ENCODE peak calls at places on chromosomes 13 and 19, in seven cellular contexts. L is stomach, X is transverse colon, E is A549, A is HepG2, S is K562, J is ovary. P is an unnamed sample.

GRCh38 chr13:97506511-97506910 is 72.5 kb downstream of the RAP2A start:
- DNase-seq in J (no peak), A (no peak), L (no peak), E (no peak), S (no peak), X (no peak), P (no peak)

GRCh38 chr13:99308481-99309087 is 1.4 kb upstream of the GPR183 start:
- DNase-seq in S (no peak), X (no peak), L (no peak), A (no peak), E (no peak), J (no peak), P (no peak)

GRCh38 chr19:33998739-33999345 is 173.5 kb upstream of the LSM14A start:
- DNase-seq in E (peak), L (no peak), A (no peak), J (no peak), X (no peak), S (no peak), P (no peak)

GRCh38 chr13:29480893-29481525 is 114.5 kb downstream of the SLC7A1 start:
- DNase-seq in J (no peak), A (no peak), X (no peak), L (no peak), S (no peak), E (no peak), P (no peak)

GRCh38 chr19:16899566-16900075 is 10.8 kb downstream of the F2RL3 start:
- DNase-seq in L (peak), A (peak), E (peak), X (peak), J (no peak), S (peak), P (no peak)

GRCh38 chr13:95955255-95955654 is 97.9 kb downstream of the UGGT2 start:
- DNase-seq in J (no peak), X (no peak), S (no peak), E (no peak), L (no peak), A (no peak), P (no peak)

GRCh38 chr13:43303040-43303729 is 279.8 kb downstream of the DNAJC15 start:
- DNase-seq in X (peak), E (peak), A (peak), J (peak), L (peak), S (no peak), P (peak)

GRCh38 chr13:97308735-97309429 is 86.7 kb downstream of the MBNL2 start:
- DNase-seq in L (no peak), X (no peak), A (peak), S (no peak), J (no peak), E (peak), P (no peak)

GRCh38 chr13:80979035-80979641 is 638.2 kb upstream of the SPRY2 start:
- DNase-seq in E (peak), A (peak), S (peak), L (peak), X (peak), J (no peak), P (peak)

GRCh38 chr19:10226376-10227214 is 4.5 kb downstream of the S1PR2 start:
- DNase-seq in X (peak), J (peak), S (peak), L (peak), A (no peak), E (no peak), P (no peak)

GRCh38 chr13:46982856-46983582 is 86.2 kb upstream of the HTR2A start:
- DNase-seq in E (no peak), L (no peak), S (no peak), A (no peak), X (peak), J (no peak), P (no peak)

GRCh38 chr19:45954132-45954531 is 19.5 kb downstream of the NOVA2 start:
- DNase-seq in A (no peak), J (no peak), E (no peak), X (no peak), S (no peak), L (no peak), P (no peak)

GRCh38 chr19:31537136-31537535 is 187.9 kb upstream of the TSHZ3 start:
- DNase-seq in E (no peak), L (no peak), A (no peak), J (no peak), S (no peak), X (no peak), P (peak)

GRCh38 chr19:31139871-31140505 is 209.2 kb downstream of the TSHZ3 start:
- DNase-seq in E (peak), X (no peak), J (no peak), L (no peak), S (no peak), A (no peak), P (no peak)

GRCh38 chr19:46862504-46862835 is 1.7 kb downstream of the ARHGAP35 start:
- DNase-seq in E (no peak), J (no peak), X (no peak), L (no peak), S (peak), A (no peak), P (no peak)

GRCh38 chr19:13615890-13616289 is 109.6 kb upstream of the CACNA1A start:
- DNase-seq in S (no peak), A (no peak), E (no peak), X (no peak), J (no peak), L (no peak), P (no peak)

GRCh38 chr13:23867027-23867491 is 22.1 kb downstream of the MIPEP start:
- DNase-seq in E (peak), J (no peak), X (no peak), A (no peak), L (no peak), S (peak), P (no peak)

GRCh38 chr13:111286162-111286561 is 34.3 kb upstream of the TEX29 start:
- DNase-seq in S (no peak), X (no peak), A (no peak), L (no peak), E (peak), J (no peak), P (no peak)

GRCh38 chr13:110108348-110109139 is 198.4 kb downstream of the COL4A1 start:
- DNase-seq in X (peak), E (peak), L (peak), J (peak), A (peak), S (no peak), P (no peak)

GRCh38 chr13:110256126-110256905 is 50.6 kb downstream of the COL4A1 start:
- DNase-seq in S (no peak), A (no peak), X (no peak), J (no peak), L (no peak), E (no peak), P (peak)

GRCh38 chr19:37074819-37075362 is 3.3 kb upstream of the ZNF420 start:
- DNase-seq in L (no peak), J (no peak), E (no peak), X (no peak), S (no peak), A (no peak), P (no peak)

GRCh38 chr19:37079238-37079637 is 1.0 kb downstream of the ZNF420 start:
- DNase-seq in X (no peak), L (no peak), J (no peak), E (peak), A (no peak), S (no peak), P (no peak)

GRCh38 chr19:37078717-37079032 is 442 bp downstream of the ZNF420 start:
- DNase-seq in J (no peak), X (no peak), E (no peak), S (no peak), L (no peak), A (no peak), P (no peak)

GRCh38 chr19:37077615-37077928 is 661 bp upstream of the ZNF420 start:
- DNase-seq in J (no peak), A (peak), E (no peak), L (no peak), S (no peak), X (no peak), P (no peak)

GRCh38 chr19:37077929-37078716 is at the start of gene ZNF420:
- DNase-seq in A (peak), J (peak), E (peak), L (peak), X (peak), S (peak), P (peak)
- TF ChIP-seq EP300 in A (peak), J (no peak), E (no peak), L (no peak), X (no peak), S (no peak), P (peak)

GRCh38 chr13:78298657-78299056 is 304.7 kb downstream of the POU4F1 start:
- DNase-seq in A (no peak), L (no peak), S (no peak), J (no peak), E (no peak), X (no peak), P (no peak)

DNA sequence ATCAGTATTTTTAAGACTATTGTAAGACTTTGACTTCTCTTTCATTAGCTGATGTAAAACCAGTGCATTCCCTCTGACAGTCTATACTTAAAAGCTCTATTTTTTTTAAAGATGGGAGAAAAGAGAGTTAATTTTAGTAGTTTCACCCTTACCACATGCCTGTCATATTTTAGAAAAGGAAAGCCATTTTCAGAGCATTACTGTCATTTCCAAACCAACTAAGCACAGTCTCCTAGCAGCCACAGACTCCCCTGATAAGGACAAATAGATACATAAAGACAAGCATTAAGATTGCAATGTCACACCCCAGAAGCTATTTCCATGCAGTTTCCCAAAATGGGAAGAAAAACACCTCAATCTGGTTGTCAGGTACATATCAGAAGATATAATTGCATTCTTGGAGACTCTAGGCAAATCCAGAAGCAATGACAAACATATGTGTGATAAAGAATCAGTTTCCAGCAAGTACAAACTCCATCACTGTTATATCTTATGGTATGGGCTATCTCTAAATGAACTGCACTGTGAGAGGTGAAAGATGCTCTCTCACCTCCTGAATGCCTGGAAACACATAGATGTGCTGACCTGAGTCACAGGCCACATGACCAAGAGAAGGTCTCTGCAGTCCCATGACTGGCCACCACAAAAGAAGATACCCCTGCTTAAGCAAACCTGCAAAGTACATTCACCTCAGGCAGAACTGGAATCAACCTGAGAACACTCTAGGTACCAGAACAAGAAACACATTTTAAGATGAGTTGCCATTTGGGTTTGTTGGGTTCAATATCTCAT is 303.3 kb downstream of the POU4F1 start:
- DNase-seq in L (no peak), A (no peak), J (no peak), E (no peak), X (no peak), S (no peak), P (no peak)
- TF ChIP-seq EP300 in L (no peak), A (no peak), J (no peak), E (no peak), X (no peak), S (no peak), P (no peak)

DNA sequence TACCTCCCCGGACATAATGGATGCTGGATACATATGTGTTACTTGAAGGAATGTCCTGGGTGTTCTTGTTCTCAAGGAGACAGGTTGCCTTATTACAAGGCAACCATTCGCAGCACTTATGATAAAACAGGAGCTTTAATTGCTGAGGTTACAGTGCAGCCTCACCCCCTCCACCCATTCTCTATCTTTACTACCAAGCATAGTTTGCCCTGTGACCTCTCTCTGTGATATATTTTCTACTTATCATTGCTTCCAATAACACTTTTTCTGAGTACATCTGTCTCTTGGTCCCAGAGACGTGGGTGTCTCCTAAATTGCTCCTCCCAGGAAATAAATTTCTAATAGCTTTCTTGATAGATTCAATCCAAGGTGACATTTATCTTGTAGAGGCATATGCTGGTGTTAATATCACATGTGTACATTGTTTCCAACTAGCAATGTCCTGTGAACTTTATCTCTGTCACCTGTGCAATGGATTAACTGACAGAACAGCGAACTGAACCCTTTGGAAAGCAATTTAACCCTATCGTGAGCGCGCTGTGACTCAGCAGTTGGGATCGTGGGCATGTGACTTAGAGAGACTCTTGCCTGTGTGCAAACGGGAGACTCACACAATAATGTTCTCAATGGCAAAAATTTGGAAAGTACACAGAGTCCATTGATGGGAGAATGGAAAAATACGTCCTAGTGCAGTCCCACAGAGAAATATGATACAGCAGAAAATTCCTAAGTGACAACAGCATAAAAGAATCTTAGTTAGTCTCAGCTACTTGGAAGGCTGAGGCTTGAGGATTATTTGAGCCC is 6.9 kb upstream of the MAP2K2 start:
- DNase-seq in E (peak), A (peak), J (no peak), S (peak), X (peak), L (no peak), P (no peak)
- TF ChIP-seq EP300 in E (no peak), A (no peak), J (no peak), S (peak), X (no peak), L (no peak), P (no peak)

DNA sequence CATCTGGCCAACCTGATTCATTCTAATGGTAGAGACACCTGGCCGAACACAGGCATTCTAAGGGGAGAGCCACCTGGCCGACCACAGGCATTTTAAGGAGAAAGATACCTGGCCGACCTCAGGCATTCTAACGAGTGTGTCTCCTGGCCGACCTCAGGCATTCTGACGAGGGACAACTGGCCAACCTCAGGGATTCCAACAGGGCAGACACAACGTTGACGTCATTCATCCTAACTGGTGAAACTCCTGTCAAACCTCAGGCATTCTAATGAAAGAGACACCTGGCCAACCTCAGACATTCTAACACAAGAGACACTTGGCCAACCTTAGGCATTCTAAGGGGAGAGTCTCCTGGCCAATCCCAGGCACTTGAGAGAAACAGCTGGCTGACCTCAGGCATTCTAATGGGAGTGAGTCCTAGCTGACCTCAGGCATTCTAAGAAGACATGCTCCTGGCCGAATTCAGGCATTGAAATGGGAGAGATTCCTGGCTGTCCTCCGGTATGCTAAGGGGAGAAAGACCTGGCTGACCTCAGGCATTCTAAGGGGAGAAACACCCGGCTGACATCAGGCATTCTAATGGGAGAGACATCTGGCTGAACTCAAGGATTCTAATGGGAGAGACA is 1352.5 kb downstream of the UQCRFS1 start:
- DNase-seq in L (no peak), S (no peak), J (no peak), A (no peak), E (no peak), X (no peak), P (no peak)
- TF ChIP-seq EP300 in L (no peak), S (no peak), J (no peak), A (no peak), E (no peak), X (no peak), P (no peak)

DNA sequence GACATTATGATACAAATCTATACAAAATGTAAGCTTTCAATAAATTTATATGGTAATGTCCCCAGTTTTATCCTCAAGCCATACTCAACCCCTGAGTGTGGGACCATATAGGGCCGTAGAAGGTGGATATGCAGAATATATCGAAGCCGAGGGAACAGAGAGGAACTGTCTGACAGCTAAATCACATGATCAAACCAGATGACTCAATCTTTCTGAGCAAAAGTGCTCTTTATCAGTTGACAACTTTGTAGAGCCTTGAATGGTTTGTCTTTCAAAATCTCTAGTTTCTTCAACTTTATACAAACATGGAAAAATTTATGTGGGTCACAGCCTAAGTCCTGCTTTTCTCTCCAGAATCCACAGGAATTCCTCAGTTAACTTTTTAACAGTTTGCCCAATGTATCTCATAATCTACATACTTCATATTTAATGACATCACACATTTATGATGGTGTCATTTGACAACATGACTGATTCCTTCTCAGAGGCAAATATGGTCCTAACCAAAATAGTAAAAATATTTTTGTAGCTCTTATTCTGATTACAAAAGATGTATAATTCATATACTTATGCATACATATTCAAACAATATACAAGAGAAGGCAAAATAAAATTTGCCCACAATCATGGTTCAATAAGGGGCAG is 673.0 kb upstream of the GPC6 start:
- DNase-seq in J (no peak), E (no peak), L (no peak), A (no peak), X (no peak), S (no peak), P (no peak)
- TF ChIP-seq EP300 in J (no peak), E (no peak), L (no peak), A (no peak), X (no peak), S (no peak), P (no peak)

DNA sequence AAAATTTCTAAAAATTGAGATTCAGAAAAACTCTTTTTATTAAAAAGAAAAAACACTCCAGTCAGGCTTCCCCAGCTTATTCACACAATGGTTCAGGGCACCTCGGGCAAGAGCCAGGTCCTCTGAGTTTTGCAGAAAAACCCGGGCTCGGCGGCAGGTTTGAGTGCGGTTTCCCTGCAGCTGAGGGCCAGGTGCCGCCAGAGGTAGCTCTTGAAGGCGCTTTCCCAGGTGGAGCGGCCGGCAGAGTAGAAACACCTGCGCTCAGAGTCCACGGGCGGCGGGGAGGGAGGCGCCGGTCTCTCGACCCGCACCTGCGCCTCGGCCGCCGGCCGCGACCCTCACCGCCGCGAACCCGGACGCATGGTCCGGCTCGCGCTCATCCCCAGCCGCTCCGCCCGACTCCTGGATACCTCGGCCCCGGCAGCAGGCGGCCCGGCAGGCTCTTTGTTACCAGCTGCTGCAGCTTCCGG is 444 bp downstream of the PROSER1 start:
- DNase-seq in A (no peak), S (no peak), J (no peak), L (no peak), E (no peak), X (no peak), P (no peak)
- TF ChIP-seq EP300 in A (no peak), S (no peak), J (no peak), L (no peak), E (no peak), X (no peak), P (no peak)